ENCODE peak calls at places on chromosomes 1 and 21, in nine cellular contexts. P is PC-3, I is IMR-90, J is HS-5, U is renal cortical epithelial cell, Q is NAMALWA, R is cerebellum, V is NCI-H526 treated with DMSO at 0.1 percent for 48 hours, K is iPS-NIHi11. A is an unnamed sample.

GRCh38 chr1:54741531-54741930 is 22.8 kb downstream of the PARS2 start:
- DNase-seq in I (no peak), P (no peak), Q (no peak), U (no peak), K (no peak), J (no peak), R (peak), V (no peak), A (no peak)

GRCh38 chr1:74362691-74363090 is 127.5 kb downstream of the TNNI3K start:
- DNase-seq in R (peak), Q (no peak), V (no peak), I (no peak), U (no peak), J (no peak), P (no peak), K (no peak), A (no peak)

GRCh38 chr1:43450251-43451070 is 3.3 kb downstream of the HYI start:
- DNase-seq in U (no peak), I (no peak), J (no peak), P (no peak), Q (no peak), V (no peak), K (no peak), R (no peak), A (no peak)

GRCh38 chr1:9174243-9174642 is 45.3 kb upstream of the GPR157 start:
- DNase-seq in I (no peak), K (no peak), V (no peak), U (no peak), Q (no peak), J (no peak), P (no peak), R (no peak), A (no peak)

GRCh38 chr1:40948741-40949528 is 30.6 kb upstream of the CTPS1 start:
- DNase-seq in P (peak), I (peak), R (no peak), V (peak), J (peak), U (peak), K (peak), Q (peak), A (peak)

GRCh38 chr1:108000620-108001105 is 35.7 kb upstream of the VAV3 start:
- DNase-seq in J (peak), I (peak), K (no peak), R (peak), P (peak), Q (no peak), U (peak), V (no peak), A (peak)

GRCh38 chr1:53547321-53547720 is 88.1 kb downstream of the DMRTB1 start:
- DNase-seq in U (no peak), Q (no peak), J (no peak), P (no peak), K (no peak), I (no peak), V (no peak), R (no peak), A (no peak)

GRCh38 chr1:210726621-210727020 is 397.9 kb downstream of the HHAT start:
- DNase-seq in V (no peak), Q (peak), K (peak), R (no peak), U (peak), P (peak), J (no peak), I (peak), A (no peak)

GRCh38 chr1:117695796-117696505 is 90.1 kb downstream of the TENT5C start:
- DNase-seq in K (no peak), I (peak), J (peak), P (peak), V (no peak), Q (no peak), U (peak), R (no peak), A (no peak)

GRCh38 chr1:10424034-10424433 is 6.2 kb upstream of the CENPS start:
- DNase-seq in U (no peak), K (no peak), P (no peak), J (no peak), R (no peak), V (no peak), Q (no peak), I (peak), A (no peak)

GRCh38 chr21:34362670-34363069 is 1.1 kb upstream of the KCNE2 start:
- DNase-seq in J (no peak), V (no peak), P (no peak), U (no peak), K (no peak), Q (no peak), R (no peak), I (no peak), A (no peak)

GRCh38 chr1:5576111-5577065 is 415.8 kb downstream of the NPHP4 start:
- DNase-seq in I (no peak), Q (no peak), K (no peak), V (no peak), J (no peak), P (no peak), U (no peak), R (no peak), A (no peak)

GRCh38 chr21:32728455-32729237 is 833 bp upstream of the SYNJ1 start:
- DNase-seq in I (no peak), P (no peak), R (no peak), U (peak), Q (no peak), K (no peak), V (peak), J (no peak), A (no peak)

GRCh38 chr1:197787623-197788536 is 12.6 kb upstream of the DENND1B start:
- DNase-seq in J (no peak), Q (no peak), U (no peak), R (no peak), V (no peak), I (no peak), K (no peak), P (no peak), A (no peak)

GRCh38 chr1:180533571-180533987 is 25.2 kb upstream of the OVAAL start:
- DNase-seq in K (peak), R (peak), V (peak), I (peak), P (peak), J (no peak), Q (peak), U (peak), A (peak)

GRCh38 chr1:30668546-30669327 is 54.6 kb downstream of the MATN1 start:
- DNase-seq in I (peak), J (no peak), R (no peak), U (no peak), K (no peak), V (no peak), Q (no peak), P (no peak), A (no peak)

GRCh38 chr1:57908471-57908870 is 484.6 kb upstream of the DAB1 start:
- DNase-seq in P (no peak), K (no peak), Q (no peak), I (no peak), U (no peak), R (peak), V (no peak), J (no peak), A (no peak)

GRCh38 chr21:30168086-30168485 is 1.5 kb upstream of the CLDN17 start:
- DNase-seq in I (no peak), J (no peak), R (no peak), V (no peak), Q (no peak), P (peak), U (no peak), K (no peak), A (no peak)

GRCh38 chr1:228036701-228037231 is 30.0 kb downstream of the WNT3A start:
- DNase-seq in P (no peak), U (no peak), R (no peak), J (no peak), Q (no peak), V (no peak), I (no peak), K (no peak), A (no peak)

GRCh38 chr1:159749630-159750029 is 31.1 kb upstream of the DUSP23 start:
- DNase-seq in I (no peak), R (no peak), U (no peak), P (no peak), J (no peak), V (no peak), K (no peak), Q (no peak), A (no peak)

A was measured in prostate gland.